ENCODE peak calls at places on chromosomes 11 and 22, in six cellular contexts. I is OCI-LY7; H is D341Med; O is stimulated activated CD4-positive, alpha-beta T cell treated with anti-CD3 and anti-CD28 coated beads, TNF-alpha, amount 100 ng/mL, for 1 hour; V is EL; Q is COR-L47. N is an unnamed sample.
A peak's percentile ranks its signal among the peaks of the same experiment; 100 is the strongest.

GRCh38 chr11:131025020-131025419 is 108.7 kb upstream of the SNX19 start:
- DNase-seq in I (peak; percentile 1), V (peak; percentile 49), O (no peak), H (peak; percentile 61), Q (peak; percentile 2), N (no peak)

GRCh38 chr11:94185387-94186084 is 56.9 kb downstream of the PANX1 start:
- DNase-seq in V (peak; percentile 82), H (no peak), Q (no peak), I (no peak), O (no peak), N (peak; percentile 40)

GRCh38 chr22:49678137-49678841 is 149.4 kb downstream of the BRD1 start:
- DNase-seq in O (no peak), I (no peak), H (peak; percentile 16), Q (no peak), V (no peak), N (no peak)

GRCh38 chr11:19628018-19628417 is 84.6 kb upstream of the NAV2 start:
- DNase-seq in V (peak; percentile 95), Q (no peak), O (no peak), H (no peak), I (no peak), N (no peak)

GRCh38 chr22:48663297-48663696 is 1164.4 kb downstream of the BRD1 start:
- DNase-seq in Q (no peak), O (no peak), I (peak; percentile 10), V (no peak), H (no peak), N (no peak)

GRCh38 chr22:29615705-29616104 is 12.3 kb downstream of the NF2 start:
- DNase-seq in Q (no peak), O (no peak), I (no peak), V (no peak), H (no peak), N (no peak)

GRCh38 chr11:2890466-2891241 is 5.1 kb upstream of the CDKN1C start:
- DNase-seq in V (peak; percentile 41), O (no peak), H (no peak), Q (peak; percentile 85), I (no peak), N (no peak)

GRCh38 chr11:126628790-126629621 is 273.5 kb downstream of the ST3GAL4 start:
- DNase-seq in I (no peak), O (no peak), H (no peak), Q (peak; percentile 72), V (peak; percentile 58), N (peak; percentile 42)

GRCh38 chr11:44145011-44145777 is 49.7 kb downstream of the EXT2 start:
- DNase-seq in V (no peak), Q (no peak), H (no peak), O (no peak), I (no peak), N (no peak)

GRCh38 chr11:130909650-130910049 is 6.6 kb downstream of the SNX19 start:
- DNase-seq in O (no peak), Q (no peak), V (peak; percentile 63), I (no peak), H (no peak), N (no peak)

GRCh38 chr11:35250631-35251030 is 111.7 kb downstream of the CD44 start:
- DNase-seq in V (no peak), H (no peak), Q (no peak), O (no peak), I (no peak), N (no peak)

GRCh38 chr11:1259561-1259960 is 36.7 kb downstream of the MUC5B start:
- DNase-seq in I (no peak), Q (no peak), H (no peak), O (no peak), V (no peak), N (no peak)

GRCh38 chr11:12087075-12087775 is 23.2 kb upstream of the MICAL2 start:
- DNase-seq in I (no peak), O (no peak), H (no peak), V (peak; percentile 82), Q (no peak), N (peak; percentile 56)

GRCh38 chr11:131370090-131370751 is at the start of gene NTM:
- DNase-seq in I (no peak), Q (no peak), O (no peak), V (peak; percentile 2), H (peak; percentile 34), N (no peak)

GRCh38 chr11:62443390-62444201 is 24.8 kb downstream of the SCGB1A1 start:
- DNase-seq in I (no peak), O (no peak), V (peak; percentile 35), Q (no peak), H (no peak), N (no peak)

GRCh38 chr11:102293873-102294601 is 23.2 kb upstream of the BIRC3 start:
- DNase-seq in I (peak; percentile 86), V (peak; percentile 59), O (no peak), H (no peak), Q (peak; percentile 50), N (no peak)

GRCh38 chr11:16775604-16776283 is 37.3 kb downstream of the C11orf58 start:
- DNase-seq in H (no peak), Q (no peak), I (no peak), V (no peak), O (no peak), N (no peak)

GRCh38 chr11:71294846-71295600 is 42.6 kb upstream of the SHANK2 start:
- DNase-seq in V (no peak), H (no peak), I (no peak), O (no peak), Q (no peak), N (no peak)

GRCh38 chr11:58941838-58942237 is 2.5 kb downstream of the GLYATL1 start:
- DNase-seq in V (no peak), O (no peak), I (no peak), Q (no peak), H (no peak), N (no peak)

GRCh38 chr22:20552450-20552894 is 45.1 kb downstream of the MED15 start:
- DNase-seq in I (no peak), V (no peak), O (no peak), H (peak; percentile 24), Q (no peak), N (no peak)

GRCh38 chr11:45900916-45901617 is 6.0 kb downstream of the FREY1 start:
- DNase-seq in Q (peak; percentile 10), V (no peak), I (no peak), O (no peak), H (no peak), N (no peak)